ENCODE peak calls at places on chromosomes 3 and 15, in five cellular contexts. X, G, Z, M and C are unnamed samples.

GRCh38 chr15:74170083-74170844 is 3.2 kb upstream of the ISLR start:
- DNase-seq in X (no peak), M (no peak), G (no peak), Z (no peak), C (peak)

GRCh38 chr3:169841171-169841570 is 28.5 kb upstream of the LRRC34 start:
- DNase-seq in M (no peak), X (no peak), G (no peak), Z (no peak), C (no peak)

GRCh38 chr3:178752843-178753242 is 216.6 kb downstream of the KCNMB2 start:
- DNase-seq in G (no peak), Z (no peak), M (no peak), X (no peak), C (no peak)

GRCh38 chr3:177777699-177778098 is 580.4 kb upstream of the TBL1XR1 start:
- DNase-seq in M (peak), G (peak), Z (peak), X (peak), C (peak)

GRCh38 chr3:144403040-144403457 is 431.4 kb downstream of the DIPK2A start:
- DNase-seq in G (no peak), X (no peak), M (no peak), Z (no peak), C (no peak)

GRCh38 chr3:112734718-112735350 is 93.9 kb upstream of the CCDC80 start:
- DNase-seq in M (no peak), G (peak), Z (peak), X (peak), C (peak)

GRCh38 chr3:73513260-73513659 is 111.5 kb downstream of the PDZRN3 start:
- DNase-seq in Z (peak), M (no peak), G (no peak), X (no peak), C (no peak)

GRCh38 chr15:72838311-72838731 is 54.8 kb upstream of the ADPGK start:
- DNase-seq in X (no peak), M (no peak), Z (no peak), G (no peak), C (no peak)

GRCh38 chr15:79513916-79514315 is 81.8 kb downstream of the MINAR1 start:
- DNase-seq in X (no peak), M (no peak), Z (no peak), G (no peak), C (no peak)

GRCh38 chr3:127985655-127986225 is 66.5 kb upstream of the SEC61A1 start:
- DNase-seq in G (no peak), X (no peak), Z (no peak), M (no peak), C (no peak)

GRCh38 chr15:77504871-77505270 is 84.2 kb downstream of the HMG20A start:
- DNase-seq in G (no peak), Z (no peak), X (no peak), M (no peak), C (no peak)

GRCh38 chr15:89743011-89743410 is 8.0 kb downstream of the MESP1 start:
- DNase-seq in X (no peak), G (no peak), Z (no peak), M (no peak), C (no peak)

GRCh38 chr3:138398791-138399575 is 35.4 kb upstream of the ESYT3 start:
- DNase-seq in M (no peak), G (no peak), X (no peak), Z (no peak), C (no peak)

GRCh38 chr3:159964166-159964973 is 24.3 kb upstream of the IL12A start:
- DNase-seq in Z (no peak), M (no peak), X (no peak), G (no peak), C (no peak)

GRCh38 chr3:194194757-194195086 is 58.8 kb downstream of the HES1 start:
- DNase-seq in Z (no peak), X (no peak), G (peak), M (no peak), C (no peak)

GRCh38 chr3:43034200-43034599 is 55.1 kb downstream of the GASK1A start:
- DNase-seq in X (no peak), M (no peak), Z (no peak), G (no peak), C (no peak)

GRCh38 chr3:143578810-143579425 is 269.4 kb downstream of the SLC9A9 start:
- DNase-seq in X (no peak), G (no peak), Z (no peak), M (no peak), C (no peak)

GRCh38 chr3:38561746-38562466 is 65.8 kb downstream of the EXOG start:
- DNase-seq in M (no peak), G (no peak), Z (no peak), X (no peak), C (peak)

GRCh38 chr3:10740954-10741353 is 75.1 kb upstream of the SLC6A11 start:
- DNase-seq in G (no peak), Z (no peak), X (no peak), M (no peak), C (no peak)

GRCh38 chr3:15796771-15797599 is 794 bp downstream of the ANKRD28 start:
- DNase-seq in Z (no peak), M (no peak), G (peak), X (no peak), C (no peak)

GRCh38 chr15:43127752-43128151 is 5.6 kb upstream of the TMEM62 start:
- DNase-seq in G (no peak), Z (peak), M (no peak), X (no peak), C (no peak)

GRCh38 chr3:122268257-122269024 is 56.6 kb upstream of the CSTA start:
- DNase-seq in Z (no peak), G (no peak), M (no peak), X (no peak), C (no peak)

GRCh38 chr3:64084640-64085039 is 61.3 kb upstream of the PSMD6 start:
- DNase-seq in M (no peak), X (no peak), G (no peak), Z (no peak), C (no peak)

GRCh38 chr3:197308591-197308990 is 10.2 kb upstream of the DLG1 start:
- DNase-seq in G (no peak), M (no peak), X (no peak), Z (no peak), C (no peak)

GRCh38 chr3:53750253-53751210 is 95.7 kb downstream of the CHDH start:
- DNase-seq in X (no peak), G (no peak), Z (no peak), M (no peak), C (peak)

GRCh38 chr3:70273492-70273891 is 38.9 kb downstream of the MDFIC2 start:
- DNase-seq in G (no peak), X (no peak), M (no peak), Z (no peak), C (no peak)

GRCh38 chr3:171371354-171371753 is 88.9 kb downstream of the TNIK start:
- DNase-seq in Z (no peak), M (no peak), X (no peak), G (no peak), C (no peak)

GRCh38 chr15:67832031-67832551 is 6.8 kb downstream of the SKOR1 start:
- DNase-seq in Z (no peak), M (no peak), X (no peak), G (peak), C (no peak)

GRCh38 chr3:136516095-136516494 is 236.1 kb downstream of the STAG1 start:
- DNase-seq in Z (no peak), M (no peak), X (no peak), G (no peak), C (no peak)

GRCh38 chr3:46660543-46661523 is 32.6 kb downstream of the ALS2CL start:
- DNase-seq in X (no peak), Z (no peak), M (peak), G (no peak), C (no peak)

GRCh38 chr15:59746777-59747176 is 57.7 kb upstream of the BNIP2 start:
- DNase-seq in M (no peak), G (no peak), Z (no peak), X (no peak), C (no peak)

GRCh38 chr3:123559040-123559861 is 25.6 kb downstream of the HACD2 start:
- DNase-seq in X (peak), Z (no peak), G (peak), M (no peak), C (no peak)

GRCh38 chr15:77826006-77826695 is 193.4 kb upstream of the LINGO1 start:
- DNase-seq in Z (no peak), G (no peak), M (no peak), X (no peak), C (peak)

GRCh38 chr3:24773798-24774197 is 279.1 kb upstream of the THRB start:
- DNase-seq in G (peak), X (no peak), M (peak), Z (peak), C (no peak)

GRCh38 chr3:183828538-183828870 is 3.1 kb upstream of the MAP6D1 start:
- DNase-seq in X (no peak), M (no peak), Z (no peak), G (no peak), C (no peak)

GRCh38 chr3:64462203-64463120 is 225.3 kb downstream of the ADAMTS9 start:
- DNase-seq in Z (no peak), G (no peak), M (no peak), X (no peak), C (no peak)

GRCh38 chr3:173465112-173465511 is 67.6 kb downstream of the NLGN1 start:
- DNase-seq in Z (no peak), M (no peak), G (peak), X (no peak), C (no peak)

GRCh38 chr15:82298520-82298919 is 35.9 kb downstream of the SAXO2 start:
- DNase-seq in X (peak), G (no peak), Z (no peak), M (no peak), C (peak)

GRCh38 chr3:6124875-6125274 is 736.0 kb upstream of the GRM7 start:
- DNase-seq in G (no peak), M (no peak), Z (no peak), X (no peak), C (no peak)